ENCODE peak calls at places on chromosome 20, in four cellular contexts. P is DND-41, Z is trophoblast cell, Y is HAP-1. E is an unnamed sample.

GRCh38 chr20:43017241-43018030 is 172.3 kb downstream of the PTPRT start:
- DNase-seq in P (no peak), Y (no peak), Z (no peak), E (no peak)

GRCh38 chr20:6866741-6867140 is 99.3 kb downstream of the BMP2 start:
- DNase-seq in Z (no peak), P (no peak), Y (no peak), E (no peak)

GRCh38 chr20:33261465-33261864 is 21.5 kb upstream of the BPIFB1 start:
- DNase-seq in Y (no peak), Z (no peak), P (no peak), E (no peak)

GRCh38 chr20:33229843-33230242 is 6.0 kb upstream of the BPIFA1 start:
- DNase-seq in Z (no peak), Y (no peak), P (peak), E (no peak)

GRCh38 chr20:19405958-19406357 is 193.5 kb downstream of the SLC24A3 start:
- DNase-seq in Y (no peak), P (no peak), Z (no peak), E (no peak)

GRCh38 chr20:36399147-36399968 is 93.2 kb downstream of the DLGAP4 start:
- DNase-seq in Z (peak), Y (peak), P (peak), E (peak)

GRCh38 chr20:38698541-38698940 is 25.7 kb upstream of the SLC32A1 start:
- DNase-seq in Z (no peak), Y (no peak), P (no peak), E (no peak)

GRCh38 chr20:44085616-44086434 is 101.2 kb downstream of the JPH2 start:
- DNase-seq in P (no peak), Y (no peak), Z (no peak), E (no peak)

DNA sequence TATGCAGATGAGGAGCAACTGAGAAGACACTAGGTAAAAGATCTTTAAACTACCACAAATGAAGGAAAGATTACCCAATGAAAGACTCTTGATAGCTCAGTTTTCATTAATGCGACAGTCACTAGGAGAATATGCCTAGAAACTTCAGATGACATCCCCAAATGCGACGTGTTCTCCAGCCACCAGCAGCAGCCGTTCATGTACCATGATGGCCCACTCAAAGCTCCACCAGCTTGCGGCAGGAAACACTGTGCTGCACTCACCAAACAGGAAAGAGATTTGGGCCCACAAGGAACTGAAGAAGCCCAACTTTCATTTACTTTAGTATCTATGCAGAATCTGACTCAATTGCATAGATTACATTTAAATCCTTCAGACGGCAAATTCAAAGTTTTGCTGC is 7.5 kb downstream of the DIDO1 start:
- DNase-seq in Z (no peak), Y (no peak), P (peak), E (peak)
- H3K4me3 ChIP-seq in Z (no peak), Y (no peak), P (no peak), E (peak)

DNA sequence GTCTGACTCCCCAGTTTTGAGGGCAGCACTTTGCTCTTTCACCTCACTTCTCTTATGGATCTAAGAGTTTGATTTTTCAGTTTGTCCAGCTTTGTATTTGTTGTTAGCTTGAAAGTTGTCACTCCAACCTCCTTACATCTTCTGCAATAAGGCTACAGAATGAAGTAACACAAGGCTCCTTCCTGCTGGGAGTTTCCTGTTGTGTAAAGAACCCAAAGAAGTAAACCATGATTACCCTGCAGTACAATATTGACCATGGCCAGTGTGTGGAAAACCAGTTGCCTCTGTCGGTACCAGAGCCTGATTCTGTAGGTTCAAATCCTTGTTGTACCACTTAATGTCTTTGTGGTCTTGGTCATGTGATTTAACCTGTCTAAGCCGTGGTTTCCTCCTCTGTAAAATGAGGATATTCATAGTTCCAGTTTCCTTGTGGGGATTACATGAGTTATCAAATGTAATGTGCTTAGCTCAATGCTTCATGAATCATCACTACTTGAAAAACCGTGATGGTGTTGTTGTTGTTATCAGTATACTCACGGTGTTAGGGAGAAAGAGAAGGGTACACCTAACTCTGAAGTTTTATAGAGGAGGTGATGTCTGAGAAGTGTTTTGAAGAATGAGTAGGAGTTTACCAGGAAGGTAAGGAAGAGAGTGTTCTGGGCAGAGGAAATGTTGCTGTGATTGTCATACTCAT is 60.3 kb upstream of the PRELID3B start:
- DNase-seq in Z (no peak), Y (no peak), P (no peak), E (no peak)
- H3K4me3 ChIP-seq in Z (no peak), Y (no peak), P (no peak), E (no peak)

DNA sequence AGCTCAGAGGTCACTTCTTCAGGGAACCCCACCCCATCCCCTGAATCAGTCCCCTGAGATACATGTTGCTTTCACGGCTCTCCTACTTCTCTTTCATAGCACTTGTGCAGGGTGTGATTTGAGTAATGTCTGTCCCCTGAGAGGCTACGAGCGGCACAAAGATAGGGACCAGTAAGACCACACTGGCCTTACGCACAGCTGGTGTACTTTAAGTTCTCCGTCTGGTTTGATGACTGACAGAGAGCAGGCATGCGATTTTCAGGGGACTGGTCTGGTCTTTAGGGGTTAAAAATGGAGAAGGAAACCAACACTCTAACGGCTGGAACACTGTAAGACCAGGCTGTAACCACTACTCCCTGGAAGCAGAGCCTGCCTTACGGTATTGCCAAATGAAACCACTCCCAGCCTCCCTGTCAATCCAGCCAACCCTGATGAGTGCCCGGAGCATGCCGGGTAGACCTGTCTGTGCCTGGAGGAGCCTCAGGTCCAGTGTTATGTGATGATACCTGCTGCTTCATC is 47.1 kb downstream of the ELMO2 start:
- DNase-seq in Z (peak), P (no peak), Y (no peak), E (no peak)
- H3K4me3 ChIP-seq in Z (no peak), P (no peak), Y (no peak), E (no peak)

GRCh38 chr20:41142241-41142640 is 4.9 kb downstream of the PLCG1 start:
- DNase-seq in Y (no peak), P (peak), Z (no peak), E (peak)

GRCh38 chr20:41145317-41145716 is 8.0 kb downstream of the PLCG1 start:
- DNase-seq in Y (no peak), Z (no peak), P (no peak), E (no peak)

GRCh38 chr20:41141153-41141815 is 3.9 kb downstream of the PLCG1 start:
- DNase-seq in Z (no peak), P (no peak), Y (no peak), E (no peak)

GRCh38 chr20:41142914-41143313 is 5.6 kb downstream of the PLCG1 start:
- DNase-seq in Y (no peak), Z (no peak), P (peak), E (peak)

DNA sequence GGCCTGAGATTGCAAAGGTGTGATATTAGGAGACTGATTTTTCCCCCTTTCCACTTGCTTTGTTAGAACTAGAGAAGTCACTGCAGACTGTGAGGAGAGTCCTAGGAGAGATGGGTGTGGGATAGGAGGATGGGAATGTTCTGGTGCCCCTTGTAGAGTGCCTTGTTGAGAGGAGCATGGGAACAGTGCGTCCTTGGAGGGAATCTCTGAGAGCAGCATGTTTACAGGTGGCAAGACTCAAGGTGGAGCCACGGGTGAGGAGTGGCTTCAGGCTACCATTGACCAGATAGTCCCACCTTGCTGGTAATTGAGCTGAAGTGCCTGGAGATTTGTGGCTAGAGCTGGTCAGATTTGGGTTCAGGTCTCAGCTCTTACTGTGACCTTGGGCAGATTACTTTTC is 6.0 kb downstream of the PLCG1 start:
- DNase-seq in P (no peak), Y (no peak), Z (no peak), E (no peak)
- H3K4me3 ChIP-seq in P (no peak), Y (no peak), Z (no peak), E (peak)